ENCODE peak calls at places on chromosome 14, in four cellular contexts. One of them, this sample, is unnamed.

GRCh38 chr14:100640481-100641273 is 53.5 kb upstream of the BEGAIN start:
- DNase-seq in OCI-LY7: peak; percentile 76
- DNase-seq in tibial nerve: no peak
- DNase-seq in ovary: no peak
- DNase-seq in this sample: no peak

GRCh38 chr14:77181603-77182437 is at the start of gene TMEM63C:
- DNase-seq in ovary: no peak
- DNase-seq in tibial nerve: no peak
- DNase-seq in OCI-LY7: peak; percentile 97
- DNase-seq in this sample: no peak

GRCh38 chr14:52961060-52961639 is 10.3 kb upstream of the FERMT2 start:
- DNase-seq in ovary: peak; percentile 53
- DNase-seq in tibial nerve: no peak
- DNase-seq in OCI-LY7: peak; percentile 30
- DNase-seq in this sample: peak; percentile 84

GRCh38 chr14:82251434-82251833 is 717.8 kb upstream of the SEL1L start:
- DNase-seq in tibial nerve: no peak
- DNase-seq in OCI-LY7: no peak
- DNase-seq in ovary: no peak
- DNase-seq in this sample: no peak

GRCh38 chr14:72558721-72559120 is 335.2 kb downstream of the DPF3 start:
- DNase-seq in tibial nerve: no peak
- DNase-seq in ovary: no peak
- DNase-seq in OCI-LY7: no peak
- DNase-seq in this sample: peak; percentile 51

GRCh38 chr14:50778757-50779483 is 52.0 kb downstream of the NIN start:
- DNase-seq in ovary: no peak
- DNase-seq in OCI-LY7: no peak
- DNase-seq in tibial nerve: no peak
- DNase-seq in this sample: no peak

GRCh38 chr14:24866067-24866466 is 183.9 kb downstream of the STXBP6 start:
- DNase-seq in OCI-LY7: no peak
- DNase-seq in tibial nerve: no peak
- DNase-seq in ovary: no peak
- DNase-seq in this sample: no peak

GRCh38 chr14:52032196-52032865 is 36.5 kb downstream of the NID2 start:
- DNase-seq in ovary: no peak
- DNase-seq in tibial nerve: no peak
- DNase-seq in OCI-LY7: no peak
- DNase-seq in this sample: peak; percentile 76

GRCh38 chr14:55111122-55111705 is 17.8 kb upstream of the LGALS3 start:
- DNase-seq in OCI-LY7: no peak
- DNase-seq in ovary: no peak
- DNase-seq in tibial nerve: no peak
- DNase-seq in this sample: no peak

GRCh38 chr14:23080474-23080873 is 14.5 kb downstream of the ACIN1 start:
- DNase-seq in tibial nerve: no peak
- DNase-seq in ovary: no peak
- DNase-seq in OCI-LY7: no peak
- DNase-seq in this sample: no peak

GRCh38 chr14:37709419-37710195 is 114.2 kb downstream of the TTC6 start:
- DNase-seq in tibial nerve: no peak
- DNase-seq in OCI-LY7: peak; percentile 1
- DNase-seq in ovary: no peak
- DNase-seq in this sample: peak; percentile 37

GRCh38 chr14:76958975-76959710 is 69.4 kb downstream of the IRF2BPL start:
- DNase-seq in tibial nerve: no peak
- DNase-seq in OCI-LY7: no peak
- DNase-seq in ovary: no peak
- DNase-seq in this sample: no peak

GRCh38 chr14:100879782-100880181 is 23.7 kb downstream of the RTL1 start:
- DNase-seq in OCI-LY7: no peak
- DNase-seq in ovary: peak; percentile 11
- DNase-seq in tibial nerve: no peak
- DNase-seq in this sample: no peak

GRCh38 chr14:71354801-71355200 is 447.5 kb downstream of the PCNX1 start:
- DNase-seq in OCI-LY7: no peak
- DNase-seq in ovary: no peak
- DNase-seq in tibial nerve: no peak
- DNase-seq in this sample: peak; percentile 36

GRCh38 chr14:31172084-31172483 is 35.5 kb downstream of the HECTD1 start:
- DNase-seq in ovary: no peak
- DNase-seq in tibial nerve: no peak
- DNase-seq in OCI-LY7: no peak
- DNase-seq in this sample: no peak

GRCh38 chr14:33938131-33938949 is 12.5 kb downstream of the EGLN3 start:
- DNase-seq in tibial nerve: no peak
- DNase-seq in OCI-LY7: no peak
- DNase-seq in ovary: peak; percentile 36
- DNase-seq in this sample: peak; percentile 60

GRCh38 chr14:22905627-22906026 is 13.3 kb downstream of the RBM23 start:
- DNase-seq in tibial nerve: no peak
- DNase-seq in OCI-LY7: no peak
- DNase-seq in ovary: no peak
- DNase-seq in this sample: no peak

GRCh38 chr14:77902806-77903205 is 102.9 kb downstream of the ADCK1 start:
- DNase-seq in ovary: no peak
- DNase-seq in OCI-LY7: no peak
- DNase-seq in tibial nerve: no peak
- DNase-seq in this sample: no peak

GRCh38 chr14:56154321-56154720 is 36.1 kb downstream of the PELI2 start:
- DNase-seq in OCI-LY7: no peak
- DNase-seq in tibial nerve: no peak
- DNase-seq in ovary: no peak
- DNase-seq in this sample: no peak

GRCh38 chr14:50037837-50038236 is 78.5 kb downstream of the VCPKMT start:
- DNase-seq in ovary: no peak
- DNase-seq in tibial nerve: no peak
- DNase-seq in OCI-LY7: no peak
- DNase-seq in this sample: no peak

GRCh38 chr14:89669209-89669608 is 252.2 kb upstream of the FOXN3 start:
- DNase-seq in tibial nerve: no peak
- DNase-seq in OCI-LY7: no peak
- DNase-seq in ovary: no peak
- DNase-seq in this sample: no peak

GRCh38 chr14:99595034-99595433 is 9.0 kb downstream of the CCDC85C start:
- DNase-seq in tibial nerve: no peak
- DNase-seq in ovary: no peak
- DNase-seq in OCI-LY7: no peak
- DNase-seq in this sample: no peak

GRCh38 chr14:100662850-100663527 is 63.7 kb upstream of the DLK1 start:
- DNase-seq in ovary: peak; percentile 83
- DNase-seq in OCI-LY7: peak; percentile 65
- DNase-seq in tibial nerve: peak; percentile 48
- DNase-seq in this sample: peak; percentile 75

GRCh38 chr14:32724864-32725550 is 213.7 kb upstream of the NPAS3 start:
- DNase-seq in OCI-LY7: no peak
- DNase-seq in ovary: no peak
- DNase-seq in tibial nerve: no peak
- DNase-seq in this sample: peak; percentile 87

GRCh38 chr14:30214014-30214413 is 286.4 kb upstream of the PRKD1 start:
- DNase-seq in OCI-LY7: no peak
- DNase-seq in tibial nerve: no peak
- DNase-seq in ovary: no peak
- DNase-seq in this sample: peak; percentile 24

GRCh38 chr14:38496092-38496491 is 240.2 kb upstream of the CLEC14A start:
- DNase-seq in OCI-LY7: no peak
- DNase-seq in tibial nerve: no peak
- DNase-seq in ovary: no peak
- DNase-seq in this sample: no peak

GRCh38 chr14:33647385-33647786 is 303.5 kb downstream of the EGLN3 start:
- DNase-seq in tibial nerve: no peak
- DNase-seq in ovary: no peak
- DNase-seq in OCI-LY7: no peak
- DNase-seq in this sample: peak; percentile 97

GRCh38 chr14:61602733-61603077 is 92.6 kb upstream of the HIF1A start:
- DNase-seq in ovary: no peak
- DNase-seq in OCI-LY7: no peak
- DNase-seq in tibial nerve: no peak
- DNase-seq in this sample: peak; percentile 65

GRCh38 chr14:74988131-74988530 is 14.6 kb upstream of the EIF2B2 start:
- DNase-seq in OCI-LY7: no peak
- DNase-seq in ovary: no peak
- DNase-seq in tibial nerve: no peak
- DNase-seq in this sample: peak; percentile 86

GRCh38 chr14:98140862-98141261 is 1131.1 kb downstream of the BCL11B start:
- DNase-seq in OCI-LY7: no peak
- DNase-seq in tibial nerve: no peak
- DNase-seq in ovary: no peak
- DNase-seq in this sample: no peak

GRCh38 chr14:33996450-33996849 is 45.6 kb upstream of the EGLN3 start:
- DNase-seq in ovary: no peak
- DNase-seq in tibial nerve: no peak
- DNase-seq in OCI-LY7: no peak
- DNase-seq in this sample: no peak

DNA sequence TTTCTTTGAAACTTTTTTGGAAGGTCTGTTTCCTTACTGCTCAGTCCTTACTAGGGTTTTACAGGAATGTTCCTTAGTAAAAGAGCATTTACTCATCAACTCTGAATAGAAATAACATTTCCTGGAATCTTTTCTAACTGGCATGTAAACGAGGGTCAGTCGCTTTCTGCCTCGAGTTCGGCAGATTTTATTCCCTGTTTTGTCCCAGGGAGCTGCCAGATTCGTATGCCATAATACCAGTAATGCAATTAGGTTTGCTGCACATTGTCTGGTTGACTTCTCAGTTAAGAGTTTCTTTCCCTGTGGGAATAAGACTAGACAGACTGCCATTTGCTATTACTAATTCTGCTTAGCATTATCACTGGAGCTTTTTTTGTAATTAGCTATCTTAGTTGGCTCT is 91.9 kb downstream of the VRK1 start:
- DNase-seq in ovary: no peak
- DNase-seq in OCI-LY7: no peak
- DNase-seq in tibial nerve: no peak
- DNase-seq in this sample: no peak
- H3K4me3 ChIP-seq in ovary: no peak overlapping the region
- H3K4me3 ChIP-seq in OCI-LY7: no peak overlapping the region
- H3K4me3 ChIP-seq in tibial nerve: no peak overlapping the region
- H3K4me3 ChIP-seq in this sample: no peak overlapping the region

DNA sequence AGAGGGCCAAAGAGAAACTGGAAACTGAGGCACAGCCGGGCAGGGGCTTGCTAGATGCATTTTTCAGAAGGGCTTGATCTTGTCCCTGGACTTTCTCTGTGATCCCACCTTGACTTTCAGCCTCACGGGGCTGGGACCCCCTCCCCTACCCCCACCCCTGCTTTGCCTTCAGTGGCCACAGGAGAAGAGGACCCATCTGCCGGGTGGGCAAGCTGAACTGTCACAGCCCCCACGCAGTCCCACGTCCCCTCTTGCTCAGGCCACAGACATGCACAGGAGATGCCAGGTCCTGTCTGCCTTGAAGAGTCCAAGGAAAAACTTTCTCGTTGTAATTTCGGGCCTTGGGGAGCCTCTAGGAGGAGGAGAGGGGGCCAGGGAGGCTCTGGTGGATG is 158.9 kb downstream of the KIF26A start:
- DNase-seq in OCI-LY7: no peak
- DNase-seq in ovary: no peak
- DNase-seq in tibial nerve: no peak
- DNase-seq in this sample: no peak
- TF ChIP-seq CTCF in OCI-LY7: no peak
- TF ChIP-seq CTCF in ovary: no peak
- TF ChIP-seq CTCF in tibial nerve: no peak
- TF ChIP-seq CTCF in this sample: no peak

DNA sequence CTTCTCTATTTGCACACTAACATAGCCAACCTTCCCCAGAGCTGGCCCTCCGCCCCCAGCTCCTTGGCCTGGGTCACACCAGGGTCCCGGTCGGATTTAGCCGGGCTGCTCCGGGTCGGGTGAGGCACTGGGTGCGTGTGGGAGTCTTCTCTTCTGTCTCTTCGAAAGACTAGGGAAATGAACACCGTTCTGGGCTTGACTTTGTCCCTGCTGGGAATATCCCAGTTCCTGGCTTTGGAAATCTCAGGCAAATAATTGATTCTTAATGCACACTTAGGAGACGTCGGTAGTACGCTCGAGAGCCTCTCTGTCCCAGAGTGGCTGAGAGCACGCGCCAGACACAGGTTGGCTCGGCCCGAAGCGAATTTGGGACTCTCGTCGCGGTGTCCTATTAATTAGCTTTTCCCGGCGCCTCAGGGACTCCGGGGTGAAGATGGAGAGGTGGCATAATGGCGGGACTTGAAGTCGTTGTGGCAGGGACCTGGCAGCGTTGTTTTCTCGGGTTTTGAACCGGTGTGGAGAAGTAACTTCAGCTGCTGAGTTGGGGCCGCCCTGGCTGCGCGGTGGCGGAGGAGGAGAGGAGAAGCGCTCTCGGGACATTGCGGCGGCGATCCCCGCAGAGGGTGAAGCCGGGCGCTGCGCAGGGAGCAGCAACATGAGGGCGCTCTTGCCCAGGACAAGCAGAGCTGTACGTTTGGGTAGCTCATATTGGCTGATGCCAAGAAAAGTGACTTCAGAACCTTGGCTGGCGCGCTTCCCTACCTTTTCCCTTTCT is 7.5 kb downstream of the FOXG1 start:
- DNase-seq in OCI-LY7: no peak
- DNase-seq in ovary: no peak
- DNase-seq in tibial nerve: no peak
- DNase-seq in this sample: peak; percentile 64
- H3K4me3 ChIP-seq in OCI-LY7: no peak overlapping the region
- H3K4me3 ChIP-seq in ovary: no peak overlapping the region
- H3K4me3 ChIP-seq in tibial nerve: no peak overlapping the region
- H3K4me3 ChIP-seq in this sample: no peak overlapping the region

DNA sequence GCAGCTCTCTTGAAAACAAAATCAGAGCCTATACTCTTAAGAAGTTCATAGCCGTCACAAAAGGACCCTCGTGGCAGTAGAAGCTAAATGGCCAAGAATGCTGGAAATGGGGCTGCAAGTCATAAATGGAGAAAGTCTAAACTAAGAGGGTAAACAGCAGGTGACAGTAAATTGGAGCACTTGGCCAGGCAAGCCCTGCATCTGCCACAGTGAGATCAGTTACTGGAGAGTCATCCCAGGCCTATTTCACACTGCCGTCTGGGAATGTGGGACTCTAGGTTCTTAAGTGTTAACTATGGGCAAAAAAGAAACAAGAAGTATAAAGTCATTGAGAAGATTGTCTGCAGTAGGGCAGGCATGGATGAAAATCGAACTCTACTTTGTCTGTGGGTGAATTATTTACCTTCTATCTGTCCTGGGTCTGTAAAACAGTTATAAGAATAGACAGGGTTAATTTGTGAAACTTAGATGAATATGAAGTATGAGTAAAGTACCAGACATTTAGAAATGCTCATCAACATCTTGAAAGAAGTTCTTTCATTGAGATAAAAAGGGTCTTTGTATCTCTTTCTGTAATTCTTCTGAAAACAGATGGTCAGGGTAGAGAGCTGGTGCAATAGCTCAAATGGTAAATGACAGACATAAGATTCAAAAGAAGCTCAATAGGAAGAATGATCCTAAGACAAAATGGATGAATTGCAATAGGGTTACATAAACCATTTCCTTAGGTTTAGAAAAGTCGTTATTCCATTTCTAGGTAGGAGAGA is 792.5 kb downstream of the DIO2 start:
- DNase-seq in tibial nerve: no peak
- DNase-seq in ovary: no peak
- DNase-seq in OCI-LY7: no peak
- DNase-seq in this sample: no peak
- TF ChIP-seq CTCF in tibial nerve: no peak
- TF ChIP-seq CTCF in ovary: no peak
- TF ChIP-seq CTCF in OCI-LY7: no peak
- TF ChIP-seq CTCF in this sample: no peak

GRCh38 chr14:94485944-94486841 is 10.2 kb upstream of the SERPINA9 start:
- DNase-seq in ovary: peak; percentile 55
- DNase-seq in tibial nerve: no peak
- DNase-seq in OCI-LY7: peak; percentile 34
- DNase-seq in this sample: peak; percentile 58
- H3K4me3 ChIP-seq in ovary: no peak overlapping the region
- H3K4me3 ChIP-seq in tibial nerve: peak overlapping the region; percentile 6
- H3K4me3 ChIP-seq in OCI-LY7: no peak overlapping the region
- H3K4me3 ChIP-seq in this sample: peak overlapping the region; percentile 24

This sample was measured in fibroblast of pulmonary artery.